ENCODE peak calls at places on chromosome 6, in nine cellular contexts. C is fibroblast of pulmonary artery, V is esophagus squamous epithelium, X is IMR-90, F is transverse colon, W is fibroblast of lung, J is thyroid gland, R is foreskin fibroblast, G is fibroblast of the aortic adventitia. D is an unnamed sample.

GRCh38 chr6:166046232-166046631 is 121.4 kb downstream of the TBXT start:
- DNase-seq in C (peak), G (peak), J (no peak), W (peak), R (no peak), V (no peak), F (no peak), X (peak), D (peak)

GRCh38 chr6:24890471-24890870 is 45.3 kb downstream of the RIPOR2 start:
- DNase-seq in G (no peak), F (no peak), W (no peak), J (no peak), C (no peak), R (no peak), V (no peak), X (no peak), D (no peak)

GRCh38 chr6:1786455-1787108 is 176.9 kb downstream of the FOXC1 start:
- DNase-seq in F (no peak), J (no peak), G (no peak), R (no peak), V (no peak), C (no peak), X (no peak), W (no peak), D (no peak)

GRCh38 chr6:105087571-105088211 is 92.1 kb downstream of the POPDC3 start:
- DNase-seq in C (peak), V (no peak), X (peak), R (peak), F (peak), G (peak), W (peak), J (peak), D (peak)

GRCh38 chr6:26351544-26351953 is 13.4 kb upstream of the BTN3A2 start:
- DNase-seq in R (peak), W (peak), X (peak), J (no peak), V (no peak), C (peak), F (no peak), G (peak), D (peak)

GRCh38 chr6:131039345-131039680 is 23.7 kb downstream of the EPB41L2 start:
- DNase-seq in J (no peak), W (no peak), R (no peak), X (no peak), F (no peak), V (no peak), C (no peak), G (no peak), D (no peak)

GRCh38 chr6:11101417-11101816 is 7.8 kb downstream of the SMIM13 start:
- DNase-seq in F (no peak), W (no peak), J (no peak), V (no peak), C (no peak), G (no peak), X (no peak), R (no peak), D (no peak)

GRCh38 chr6:137715589-137716045 is 151.4 kb upstream of the TNFAIP3 start:
- DNase-seq in G (no peak), F (no peak), X (peak), C (no peak), W (no peak), R (peak), J (no peak), V (no peak), D (peak)

GRCh38 chr6:158645064-158646022 is 800 bp upstream of the DYNLT1 start:
- DNase-seq in X (no peak), R (no peak), F (no peak), G (no peak), W (no peak), C (no peak), V (no peak), J (no peak), D (no peak)

GRCh38 chr6:72826744-72827438 is 205.0 kb downstream of the KCNQ5 start:
- DNase-seq in V (no peak), J (no peak), C (peak), G (peak), W (peak), X (peak), F (no peak), R (peak), D (peak)

GRCh38 chr6:105815657-105816555 is 270.2 kb upstream of the PRDM1 start:
- DNase-seq in J (no peak), W (no peak), R (no peak), G (no peak), X (no peak), V (no peak), F (no peak), C (no peak), D (no peak)

GRCh38 chr6:3376064-3376463 is 80.8 kb downstream of the SLC22A23 start:
- DNase-seq in F (no peak), G (no peak), V (no peak), W (no peak), J (no peak), R (no peak), X (no peak), C (no peak), D (no peak)

GRCh38 chr6:44563397-44563796 is 175.9 kb downstream of the CDC5L start:
- DNase-seq in F (no peak), X (peak), C (peak), G (no peak), R (no peak), V (no peak), W (peak), J (no peak), D (no peak)

GRCh38 chr6:6810727-6811126 is 222.2 kb downstream of the LY86 start:
- DNase-seq in G (no peak), V (no peak), F (peak), X (no peak), R (no peak), J (no peak), C (no peak), W (no peak), D (no peak)

GRCh38 chr6:11381801-11382513 is 149.5 kb upstream of the NEDD9 start:
- DNase-seq in X (no peak), J (peak), V (peak), W (no peak), F (peak), G (no peak), C (no peak), R (no peak), D (no peak)

GRCh38 chr6:130624046-130624445 is 203.2 kb upstream of the SMLR1 start:
- DNase-seq in G (peak), C (peak), V (no peak), W (no peak), X (peak), F (no peak), J (no peak), R (no peak), D (no peak)

GRCh38 chr6:127518710-127519468 is at the start of gene MTCL3:
- DNase-seq in C (peak), F (no peak), V (no peak), G (peak), X (peak), W (peak), J (no peak), R (peak), D (peak)

GRCh38 chr6:160355001-160355400 is 6.8 kb downstream of the SLC22A3 start:
- DNase-seq in V (no peak), C (peak), X (no peak), F (no peak), W (peak), G (peak), J (no peak), R (peak), D (peak)

GRCh38 chr6:42431877-42432276 is 19.8 kb downstream of the TRERF1 start:
- DNase-seq in W (no peak), J (no peak), G (no peak), V (no peak), F (no peak), X (no peak), R (no peak), C (no peak), D (no peak)

GRCh38 chr6:159217595-159218275 is 48.5 kb downstream of the FNDC1 start:
- DNase-seq in W (peak), J (peak), G (peak), F (no peak), X (peak), V (no peak), R (peak), C (peak), D (peak)

GRCh38 chr6:43086022-43086658 is 10.0 kb downstream of the PTK7 start:
- DNase-seq in X (no peak), C (no peak), W (no peak), V (no peak), F (no peak), R (no peak), G (no peak), J (no peak), D (no peak)

GRCh38 chr6:6199678-6200077 is 120.8 kb downstream of the F13A1 start:
- DNase-seq in V (no peak), J (no peak), X (no peak), F (no peak), C (no peak), W (no peak), G (no peak), R (no peak), D (no peak)

GRCh38 chr6:89585156-89585555 is 53.4 kb downstream of the LYRM2 start:
- DNase-seq in R (no peak), J (no peak), V (no peak), W (no peak), C (peak), F (no peak), X (no peak), G (peak), D (no peak)

GRCh38 chr6:150243620-150244314 is 100.9 kb downstream of the PPP1R14C start:
- DNase-seq in X (peak), C (no peak), V (no peak), W (no peak), F (no peak), R (no peak), J (no peak), G (no peak), D (peak)

GRCh38 chr6:159357211-159357920 is 188.2 kb downstream of the FNDC1 start:
- DNase-seq in J (no peak), W (no peak), V (no peak), G (no peak), X (no peak), C (no peak), R (no peak), F (no peak), D (no peak)

GRCh38 chr6:149683256-149683860 is 34.5 kb downstream of the LATS1 start:
- DNase-seq in R (no peak), V (no peak), F (no peak), J (no peak), X (no peak), C (no peak), G (no peak), W (no peak), D (no peak)

GRCh38 chr6:14276667-14277404 is 159.3 kb downstream of the CD83 start:
- DNase-seq in W (no peak), G (peak), J (no peak), R (no peak), V (no peak), C (no peak), X (peak), F (no peak), D (no peak)

GRCh38 chr6:5556011-5556410 is 294.7 kb downstream of the FARS2 start:
- DNase-seq in J (no peak), W (no peak), R (no peak), F (no peak), C (no peak), V (no peak), X (no peak), G (no peak), D (peak)

GRCh38 chr6:56764081-56764566 is 121.4 kb upstream of the DST start:
- DNase-seq in V (no peak), R (no peak), G (peak), W (peak), J (no peak), X (peak), C (peak), F (no peak), D (peak)

GRCh38 chr6:13302291-13302690 is 26.0 kb downstream of the TBC1D7 start:
- DNase-seq in R (no peak), G (no peak), X (no peak), J (no peak), V (no peak), W (no peak), F (no peak), C (no peak), D (no peak)

GRCh38 chr6:125444234-125444949 is 142.6 kb upstream of the HDDC2 start:
- DNase-seq in V (no peak), J (no peak), F (peak), R (no peak), G (no peak), W (peak), X (no peak), C (peak), D (peak)

GRCh38 chr6:112690497-112691202 is 343.5 kb downstream of the RFPL4B start:
- DNase-seq in X (peak), J (no peak), R (peak), V (no peak), W (peak), C (peak), G (peak), F (no peak), D (peak)

GRCh38 chr6:169380493-169380892 is 126.8 kb upstream of the THBS2 start:
- DNase-seq in V (no peak), F (no peak), X (no peak), W (no peak), G (no peak), R (no peak), C (no peak), J (no peak), D (no peak)

GRCh38 chr6:74598473-74599393 is 607.1 kb downstream of the COL12A1 start:
- DNase-seq in X (peak), J (no peak), F (no peak), V (no peak), C (no peak), G (no peak), W (no peak), R (peak), D (peak)

GRCh38 chr6:67933278-67933677 is 701.8 kb upstream of the ADGRB3 start:
- DNase-seq in W (no peak), R (no peak), X (no peak), G (no peak), V (no peak), C (no peak), F (no peak), J (no peak), D (no peak)

GRCh38 chr6:165605901-165606739 is 56.9 kb downstream of the PDE10A start:
- DNase-seq in X (no peak), R (no peak), V (no peak), J (no peak), F (no peak), C (no peak), G (no peak), W (no peak), D (no peak)

GRCh38 chr6:27650620-27651370 is 177.9 kb upstream of the ZNF184 start:
- DNase-seq in J (peak), X (peak), C (peak), R (no peak), G (peak), W (peak), V (no peak), F (no peak), D (peak)

GRCh38 chr6:168554898-168555617 is 114.1 kb downstream of the SMOC2 start:
- DNase-seq in W (no peak), V (no peak), R (no peak), J (no peak), F (no peak), G (no peak), C (no peak), X (no peak), D (no peak)

GRCh38 chr6:107657755-107658461 is 166.2 kb downstream of the SCML4 start:
- DNase-seq in F (peak), R (peak), C (peak), G (peak), V (peak), J (no peak), X (peak), W (peak), D (peak)
- TF ChIP-seq CTCF in F (peak), R (peak), C (no peak), G (peak), V (no peak), J (peak), X (peak), W (peak), D (peak)

DNA sequence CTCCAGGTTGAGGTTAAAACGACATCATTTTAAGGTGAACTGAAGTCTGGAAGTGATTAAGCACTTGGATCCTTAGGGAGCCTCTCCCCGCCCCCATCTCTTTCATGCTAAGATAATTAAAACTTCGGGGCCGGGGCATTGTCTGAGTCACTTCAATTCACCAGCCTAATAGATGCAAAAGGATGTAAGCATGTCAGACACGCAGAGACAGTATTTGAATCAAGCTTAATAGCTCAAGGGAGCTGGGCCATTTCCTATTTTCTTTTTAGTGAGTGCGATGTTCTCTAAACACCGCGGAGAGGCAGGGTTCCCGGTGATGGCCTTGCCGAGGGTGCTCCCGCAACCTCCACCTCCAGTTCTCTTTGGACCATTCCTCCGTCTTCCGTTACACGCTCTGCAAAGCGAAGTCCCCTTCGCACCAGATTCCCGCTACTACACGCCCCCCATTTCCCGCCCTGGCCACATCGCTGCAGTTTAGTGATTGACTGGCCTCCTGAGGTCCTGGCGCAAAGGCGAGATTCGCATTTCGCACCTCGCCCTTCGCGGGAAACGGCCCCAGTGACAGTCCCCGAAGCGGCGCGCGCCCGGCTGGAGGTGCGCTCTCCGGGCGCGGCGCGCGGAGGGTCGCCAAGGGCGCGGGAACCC is 516 bp upstream of the IRF4 start:
- DNase-seq in W (peak), X (no peak), V (no peak), R (peak), C (no peak), J (no peak), G (peak), F (no peak), D (no peak)
- H3K4me3 ChIP-seq in W (no peak), X (no peak), V (peak), R (peak), C (no peak), J (peak), G (peak), F (peak), D (no peak)

DNA sequence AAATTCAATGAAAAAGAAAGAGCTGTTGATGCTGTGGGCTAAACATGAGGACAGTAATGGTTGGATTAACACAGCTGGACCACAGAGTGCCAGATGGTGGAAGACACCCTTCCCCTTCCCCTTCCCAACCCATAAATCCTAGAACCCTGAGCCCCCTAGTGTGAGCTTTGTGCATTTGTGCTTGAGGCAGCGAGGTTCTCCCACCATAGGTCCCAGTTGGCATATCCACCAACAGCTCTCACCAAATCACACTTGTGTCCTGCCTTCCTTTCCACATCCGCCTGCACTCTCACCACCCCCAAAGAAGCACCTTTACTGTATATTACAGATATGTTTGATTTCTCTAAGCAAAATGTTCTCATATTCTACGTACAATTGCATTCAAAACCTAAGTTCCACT is 32.8 kb upstream of the HBS1L start:
- DNase-seq in C (no peak), R (no peak), V (no peak), F (no peak), X (no peak), W (no peak), G (no peak), J (no peak), D (no peak)
- TF ChIP-seq CTCF in C (no peak), R (no peak), V (no peak), F (no peak), X (no peak), W (no peak), G (no peak), J (no peak), D (peak)

GRCh38 chr6:142771162-142771561 is 173.8 kb downstream of the HIVEP2 start:
- DNase-seq in G (no peak), W (no peak), J (no peak), V (no peak), R (no peak), C (no peak), F (no peak), X (no peak), D (no peak)

GRCh38 chr6:142774292-142774691 is 170.7 kb downstream of the HIVEP2 start:
- DNase-seq in X (no peak), G (no peak), W (no peak), R (no peak), F (no peak), J (no peak), V (no peak), C (no peak), D (no peak)

GRCh38 chr6:142773324-142773723 is 171.7 kb downstream of the HIVEP2 start:
- DNase-seq in F (no peak), W (no peak), X (no peak), R (no peak), J (no peak), V (no peak), C (no peak), G (no peak), D (no peak)

DNA sequence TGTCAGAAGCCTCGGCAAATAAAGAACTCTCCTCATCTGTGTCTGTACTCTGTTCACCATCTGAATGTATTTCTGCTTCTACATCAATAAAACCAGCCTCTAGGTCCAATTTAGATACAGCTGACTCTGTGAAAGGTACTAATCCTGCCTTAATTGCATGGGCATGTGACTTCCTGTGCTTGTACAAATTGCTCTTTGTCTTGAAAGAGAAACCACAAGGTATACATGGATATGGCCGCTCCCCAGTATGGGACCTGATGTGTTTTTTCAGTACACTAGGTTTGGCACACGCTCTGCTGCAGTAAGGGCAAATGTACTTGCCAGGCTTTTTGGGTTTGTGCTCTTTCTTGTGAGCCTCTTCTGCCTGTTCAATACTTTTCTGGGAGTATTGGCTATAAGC is 171.1 kb downstream of the HIVEP2 start:
- DNase-seq in F (peak), V (no peak), R (no peak), C (no peak), W (no peak), J (no peak), G (no peak), X (no peak), D (no peak)
- H3K4me3 ChIP-seq in F (no peak), V (no peak), R (no peak), C (no peak), W (no peak), J (no peak), G (no peak), X (no peak), D (no peak)

D was measured in fibroblast of villous mesenchyme.